ENCODE peak calls at places on chromosomes 3 and 15, in seven cellular contexts. Q is IMR-90, S is lower leg skin, D is A549, E is testis, X is HCT116, A is H54. Y is an unnamed sample.

GRCh38 chr15:58453931-58454793 is 22.4 kb downstream of the LIPC start:
- DNase-seq in D (no peak), S (no peak), X (no peak), Q (no peak), A (no peak), E (no peak), Y (no peak)

GRCh38 chr3:1442271-1442670 is 349.4 kb downstream of the CNTN6 start:
- DNase-seq in E (no peak), Q (no peak), S (no peak), X (no peak), A (no peak), D (no peak), Y (no peak)

GRCh38 chr15:65021475-65021874 is 8.0 kb downstream of the MTFMT start:
- DNase-seq in D (no peak), A (no peak), X (no peak), E (no peak), S (peak; percentile 4), Q (no peak), Y (no peak)

GRCh38 chr3:139520028-139520737 is 19.4 kb downstream of the RBP1 start:
- DNase-seq in D (peak; percentile 12), Q (peak; percentile 38), A (no peak), E (peak; percentile 30), X (peak; percentile 69), S (peak; percentile 79), Y (peak; percentile 44)

GRCh38 chr3:146072824-146073223 is 88.2 kb downstream of the PLOD2 start:
- DNase-seq in A (no peak), Q (peak; percentile 55), E (no peak), D (no peak), S (no peak), X (no peak), Y (no peak)

GRCh38 chr3:42443819-42444436 is 33.5 kb upstream of the LYZL4 start:
- DNase-seq in D (peak; percentile 76), E (peak; percentile 88), Q (peak; percentile 59), S (peak; percentile 95), A (peak; percentile 73), X (peak; percentile 68), Y (peak; percentile 55)

GRCh38 chr3:105490045-105490444 is 123.3 kb downstream of the ALCAM start:
- DNase-seq in E (no peak), X (no peak), D (no peak), S (no peak), A (no peak), Q (no peak), Y (no peak)

GRCh38 chr3:39479701-39480414 is 12.4 kb downstream of the MOBP start:
- DNase-seq in S (no peak), A (no peak), E (no peak), X (no peak), D (no peak), Q (no peak), Y (no peak)

GRCh38 chr3:182484184-182484583 is 309.1 kb upstream of the ATP11B start:
- DNase-seq in D (no peak), E (no peak), X (no peak), Q (no peak), S (no peak), A (no peak), Y (no peak)

GRCh38 chr3:165874663-165875489 is 37.7 kb upstream of the BCHE start:
- DNase-seq in S (no peak), A (no peak), D (no peak), E (no peak), X (peak; percentile 69), Q (no peak), Y (no peak)

GRCh38 chr15:73927476-73928240 is 1.4 kb downstream of the LOXL1 start:
- DNase-seq in Q (peak; percentile 51), E (peak; percentile 73), X (peak; percentile 15), A (peak; percentile 70), S (peak; percentile 92), D (peak; percentile 78), Y (peak; percentile 33)

GRCh38 chr3:141122455-141123030 is 71.4 kb downstream of the SPSB4 start:
- DNase-seq in E (no peak), X (no peak), Q (no peak), A (no peak), D (no peak), S (peak; percentile 21), Y (no peak)

GRCh38 chr3:122577409-122578028 is at the start of gene PARP15:
- DNase-seq in A (no peak), Q (no peak), X (no peak), S (no peak), D (no peak), E (peak; percentile 33), Y (peak; percentile 55)

GRCh38 chr3:148878073-148878472 is 13.0 kb downstream of the CPA3 start:
- DNase-seq in S (no peak), X (no peak), A (no peak), D (no peak), Q (no peak), E (no peak), Y (peak; percentile 70)

GRCh38 chr3:185155678-185156077 is 2.8 kb upstream of the C3orf70 start:
- DNase-seq in E (no peak), Q (no peak), A (no peak), X (no peak), D (no peak), S (no peak), Y (no peak)

GRCh38 chr3:178186666-178187065 is 349.6 kb upstream of the KCNMB2 start:
- DNase-seq in S (no peak), A (no peak), D (no peak), Q (no peak), X (no peak), E (no peak), Y (no peak)

GRCh38 chr3:178193846-178194245 is 342.4 kb upstream of the KCNMB2 start:
- DNase-seq in X (no peak), S (no peak), Q (no peak), D (no peak), A (no peak), E (no peak), Y (no peak)

GRCh38 chr3:178195824-178196223 is 340.4 kb upstream of the KCNMB2 start:
- DNase-seq in D (no peak), S (no peak), E (no peak), X (no peak), Q (peak; percentile 62), A (no peak), Y (peak; percentile 15)

GRCh38 chr3:178194547-178194946 is 341.7 kb upstream of the KCNMB2 start:
- DNase-seq in E (no peak), D (no peak), S (no peak), X (no peak), A (no peak), Q (no peak), Y (no peak)

GRCh38 chr3:178189854-178190253 is 346.4 kb upstream of the KCNMB2 start:
- DNase-seq in A (no peak), S (no peak), E (no peak), X (no peak), Q (no peak), D (no peak), Y (no peak)
- TF ChIP-seq POLR2A in A (no peak), S (no peak), E (no peak), X (no peak), Q (no peak), D (no peak), Y (no peak)

GRCh38 chr15:90595760-90596155 is 66.0 kb downstream of the CRTC3 start:
- DNase-seq in Q (no peak), D (no peak), X (no peak), S (peak; percentile 67), E (no peak), A (no peak), Y (no peak)

GRCh38 chr15:90593469-90594158 is 63.9 kb downstream of the CRTC3 start:
- DNase-seq in S (peak; percentile 82), X (no peak), E (no peak), D (no peak), Q (no peak), A (no peak), Y (peak; percentile 21)

GRCh38 chr15:90596943-90597342 is 67.2 kb downstream of the CRTC3 start:
- DNase-seq in E (no peak), A (no peak), Q (no peak), S (peak; percentile 75), X (no peak), D (no peak), Y (no peak)

GRCh38 chr15:90592144-90592887 is 62.6 kb downstream of the CRTC3 start:
- DNase-seq in A (peak; percentile 39), S (peak; percentile 43), X (no peak), D (no peak), E (no peak), Q (peak; percentile 90), Y (no peak)

DNA sequence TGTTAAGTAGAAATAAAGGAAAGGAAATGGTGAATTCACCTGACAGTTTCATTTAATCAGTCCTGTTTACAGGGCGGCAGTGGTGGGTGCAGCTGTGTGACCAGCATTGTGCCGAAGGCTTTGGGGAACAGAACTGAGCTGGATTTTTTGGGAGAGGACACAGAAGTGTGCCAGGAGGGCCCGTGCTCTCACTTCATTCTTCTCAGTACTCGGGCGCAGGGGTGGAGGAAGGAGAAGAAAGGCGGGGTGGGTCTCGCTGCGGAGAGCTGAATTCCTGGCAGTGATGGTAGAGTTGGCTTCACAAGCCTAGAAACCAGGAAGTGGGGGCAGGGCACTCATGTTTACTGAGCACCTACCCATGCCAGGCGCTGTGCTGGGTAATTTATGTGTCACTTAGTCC is 64.6 kb downstream of the CRTC3 start:
- DNase-seq in D (no peak), X (no peak), E (peak; percentile 71), Q (no peak), S (peak; percentile 96), A (no peak), Y (peak; percentile 29)
- TF ChIP-seq POLR2A in D (no peak), X (no peak), E (no peak), Q (no peak), S (no peak), A (no peak), Y (peak; percentile 39)

GRCh38 chr3:13895155-13896105 is 15.6 kb upstream of the WNT7A start:
- DNase-seq in E (peak; percentile 97), S (peak; percentile 99), X (peak; percentile 77), D (peak; percentile 74), A (peak; percentile 79), Q (peak; percentile 71), Y (peak; percentile 77)
- TF ChIP-seq POLR2A in E (no peak), S (no peak), X (no peak), D (no peak), A (no peak), Q (no peak), Y (no peak)

GRCh38 chr3:48915296-48915695 is 3.3 kb upstream of the ARIH2 start:
- DNase-seq in E (no peak), D (no peak), A (no peak), X (no peak), S (peak; percentile 67), Q (peak; percentile 68), Y (peak; percentile 82)

GRCh38 chr3:48918388-48919214 is at the start of gene ARIH2:
- DNase-seq in Q (peak; percentile 91), S (peak; percentile 98), E (peak; percentile 95), A (peak; percentile 95), D (peak; percentile 89), X (peak; percentile 89), Y (peak; percentile 97)

GRCh38 chr3:48919215-48920138 is 835 bp downstream of the ARIH2 start:
- DNase-seq in Q (peak; percentile 50), X (peak; percentile 48), E (peak; percentile 44), S (peak; percentile 91), D (peak; percentile 58), A (peak; percentile 50), Y (peak; percentile 86)
- TF ChIP-seq POLR2A in Q (peak; percentile 74), X (no peak), E (no peak), S (no peak), D (no peak), A (no peak), Y (no peak)